ENCODE peak calls at places on chromosome 15, in five cellular contexts. One of them, this sample, is unnamed.

GRCh38 chr15:65211157-65211982 is at the start of gene CILP:
- DNase-seq in CD4-positive, alpha-beta memory T cell: no peak
- DNase-seq in stimulated activated CD4-positive, alpha-beta T cell treated with anti-CD3 and anti-CD28 coated beads, Interleukin-12 subunit alpha, Interleukin-12 subunit beta, amount 100 ng/mL, for 4 hours: no peak
- DNase-seq in cardiac septum: no peak
- DNase-seq in progenitor cell of endocrine pancreas: no peak
- DNase-seq in this sample: no peak

GRCh38 chr15:64851503-64851840 is 9.8 kb downstream of the PLEKHO2 start:
- DNase-seq in CD4-positive, alpha-beta memory T cell: no peak
- DNase-seq in stimulated activated CD4-positive, alpha-beta T cell treated with anti-CD3 and anti-CD28 coated beads, Interleukin-12 subunit alpha, Interleukin-12 subunit beta, amount 100 ng/mL, for 4 hours: no peak
- DNase-seq in cardiac septum: no peak
- DNase-seq in progenitor cell of endocrine pancreas: no peak
- DNase-seq in this sample: no peak

GRCh38 chr15:78171864-78172472 is 22.8 kb downstream of the IDH3A start:
- DNase-seq in CD4-positive, alpha-beta memory T cell: no peak
- DNase-seq in stimulated activated CD4-positive, alpha-beta T cell treated with anti-CD3 and anti-CD28 coated beads, Interleukin-12 subunit alpha, Interleukin-12 subunit beta, amount 100 ng/mL, for 4 hours: no peak
- DNase-seq in cardiac septum: no peak
- DNase-seq in progenitor cell of endocrine pancreas: no peak
- DNase-seq in this sample: no peak

GRCh38 chr15:69972436-69972835 is 125.3 kb downstream of the TLE3 start:
- DNase-seq in CD4-positive, alpha-beta memory T cell: no peak
- DNase-seq in stimulated activated CD4-positive, alpha-beta T cell treated with anti-CD3 and anti-CD28 coated beads, Interleukin-12 subunit alpha, Interleukin-12 subunit beta, amount 100 ng/mL, for 4 hours: no peak
- DNase-seq in cardiac septum: no peak
- DNase-seq in progenitor cell of endocrine pancreas: no peak
- DNase-seq in this sample: no peak

GRCh38 chr15:50287324-50288116 is 22.0 kb upstream of the HDC start:
- DNase-seq in CD4-positive, alpha-beta memory T cell: no peak
- DNase-seq in stimulated activated CD4-positive, alpha-beta T cell treated with anti-CD3 and anti-CD28 coated beads, Interleukin-12 subunit alpha, Interleukin-12 subunit beta, amount 100 ng/mL, for 4 hours: no peak
- DNase-seq in cardiac septum: no peak
- DNase-seq in progenitor cell of endocrine pancreas: no peak
- DNase-seq in this sample: no peak

GRCh38 chr15:39896101-39896500 is 24.0 kb downstream of the GPR176 start:
- DNase-seq in CD4-positive, alpha-beta memory T cell: no peak
- DNase-seq in stimulated activated CD4-positive, alpha-beta T cell treated with anti-CD3 and anti-CD28 coated beads, Interleukin-12 subunit alpha, Interleukin-12 subunit beta, amount 100 ng/mL, for 4 hours: no peak
- DNase-seq in cardiac septum: no peak
- DNase-seq in progenitor cell of endocrine pancreas: no peak
- DNase-seq in this sample: no peak

GRCh38 chr15:97446138-97446537 is 514.4 kb upstream of the ARRDC4 start:
- DNase-seq in CD4-positive, alpha-beta memory T cell: no peak
- DNase-seq in stimulated activated CD4-positive, alpha-beta T cell treated with anti-CD3 and anti-CD28 coated beads, Interleukin-12 subunit alpha, Interleukin-12 subunit beta, amount 100 ng/mL, for 4 hours: no peak
- DNase-seq in cardiac septum: no peak
- DNase-seq in progenitor cell of endocrine pancreas: no peak
- DNase-seq in this sample: no peak

GRCh38 chr15:81155375-81156218 is 21.5 kb downstream of the CFAP161 start:
- DNase-seq in CD4-positive, alpha-beta memory T cell: peak; percentile 14
- DNase-seq in stimulated activated CD4-positive, alpha-beta T cell treated with anti-CD3 and anti-CD28 coated beads, Interleukin-12 subunit alpha, Interleukin-12 subunit beta, amount 100 ng/mL, for 4 hours: no peak
- DNase-seq in cardiac septum: no peak
- DNase-seq in progenitor cell of endocrine pancreas: no peak
- DNase-seq in this sample: peak; percentile 85

GRCh38 chr15:62648954-62649353 is 393.6 kb upstream of the TPM1 start:
- DNase-seq in CD4-positive, alpha-beta memory T cell: no peak
- DNase-seq in stimulated activated CD4-positive, alpha-beta T cell treated with anti-CD3 and anti-CD28 coated beads, Interleukin-12 subunit alpha, Interleukin-12 subunit beta, amount 100 ng/mL, for 4 hours: no peak
- DNase-seq in cardiac septum: no peak
- DNase-seq in progenitor cell of endocrine pancreas: no peak
- DNase-seq in this sample: peak; percentile 63

GRCh38 chr15:25060996-25061620 is 106.3 kb downstream of the SNRPN start:
- DNase-seq in CD4-positive, alpha-beta memory T cell: no peak
- DNase-seq in stimulated activated CD4-positive, alpha-beta T cell treated with anti-CD3 and anti-CD28 coated beads, Interleukin-12 subunit alpha, Interleukin-12 subunit beta, amount 100 ng/mL, for 4 hours: no peak
- DNase-seq in cardiac septum: peak; percentile 44
- DNase-seq in progenitor cell of endocrine pancreas: no peak
- DNase-seq in this sample: no peak

GRCh38 chr15:91021516-91022074 is 799 bp downstream of the VPS33B start:
- DNase-seq in CD4-positive, alpha-beta memory T cell: no peak
- DNase-seq in stimulated activated CD4-positive, alpha-beta T cell treated with anti-CD3 and anti-CD28 coated beads, Interleukin-12 subunit alpha, Interleukin-12 subunit beta, amount 100 ng/mL, for 4 hours: no peak
- DNase-seq in cardiac septum: peak; percentile 33
- DNase-seq in progenitor cell of endocrine pancreas: no peak
- DNase-seq in this sample: no peak

GRCh38 chr15:70741677-70742293 is 21.6 kb downstream of the UACA start:
- DNase-seq in CD4-positive, alpha-beta memory T cell: no peak
- DNase-seq in stimulated activated CD4-positive, alpha-beta T cell treated with anti-CD3 and anti-CD28 coated beads, Interleukin-12 subunit alpha, Interleukin-12 subunit beta, amount 100 ng/mL, for 4 hours: no peak
- DNase-seq in cardiac septum: no peak
- DNase-seq in progenitor cell of endocrine pancreas: no peak
- DNase-seq in this sample: peak; percentile 8

This sample was measured in SK-MEL-5.